ENCODE peak calls at places on chromosomes 13 and 19, in six cellular contexts. S is SHP77, P is HL-60, A is germinal center, U is GM04503, O is right atrium auricular region. J is an unnamed sample.
A peak's percentile ranks its signal among the peaks of the same experiment; 100 is the strongest.

GRCh38 chr19:36528194-36528920 is at the start of gene ZNF260:
- DNase-seq in S (peak; percentile 93), P (peak; percentile 93), A (peak; percentile 94), U (peak; percentile 92), O (peak; percentile 97), J (peak; percentile 85)

GRCh38 chr13:73061478-73062275 is 2.9 kb downstream of the KLF5 start:
- DNase-seq in S (no peak), P (no peak), A (no peak), U (no peak), O (no peak), J (no peak)

GRCh38 chr13:32443111-32443510 is 15.2 kb upstream of the N4BP2L1 start:
- DNase-seq in S (peak; percentile 20), P (peak; percentile 60), A (peak; percentile 51), U (no peak), O (no peak), J (peak; percentile 81)

GRCh38 chr19:32404939-32405430 is 585 bp upstream of the DPY19L3 start:
- DNase-seq in S (no peak), P (no peak), A (no peak), U (no peak), O (peak; percentile 81), J (peak; percentile 51)

GRCh38 chr19:12933287-12934072 is at the start of gene FARSA:
- DNase-seq in S (peak; percentile 91), P (peak; percentile 93), A (peak; percentile 86), U (no peak), O (peak; percentile 97), J (peak; percentile 76)

GRCh38 chr13:90696254-90696653 is 651.2 kb upstream of the MIR17HG start:
- DNase-seq in S (no peak), P (no peak), A (no peak), U (peak; percentile 22), O (no peak), J (no peak)

GRCh38 chr19:29211562-29212416 is 1.2 kb downstream of the UQCRFS1 start:
- DNase-seq in S (no peak), P (no peak), A (peak; percentile 10), U (no peak), O (no peak), J (no peak)

GRCh38 chr19:53903055-53903680 is 5.9 kb upstream of the CACNG7 start:
- DNase-seq in S (no peak), P (no peak), A (no peak), U (no peak), O (no peak), J (no peak)

GRCh38 chr13:78978381-78978998 is 319.5 kb upstream of the OBI1 start:
- DNase-seq in S (peak; percentile 20), P (peak; percentile 66), A (peak; percentile 39), U (peak; percentile 8), O (no peak), J (peak; percentile 84)

GRCh38 chr13:30306762-30307193 is 573 bp downstream of the KATNAL1 start:
- DNase-seq in S (peak; percentile 87), P (peak; percentile 96), A (peak; percentile 88), U (peak; percentile 55), O (peak; percentile 91), J (peak; percentile 90)

GRCh38 chr19:12198136-12198535 is 35.2 kb downstream of the ZNF136 start:
- DNase-seq in S (no peak), P (no peak), A (no peak), U (no peak), O (no peak), J (no peak)

GRCh38 chr19:1315470-1316166 is 29.9 kb downstream of the EFNA2 start:
- DNase-seq in S (peak; percentile 34), P (peak; percentile 54), A (peak; percentile 58), U (no peak), O (no peak), J (peak; percentile 12)

GRCh38 chr13:40490086-40490723 is 176.2 kb downstream of the FOXO1 start:
- DNase-seq in S (no peak), P (no peak), A (no peak), U (no peak), O (no peak), J (no peak)

GRCh38 chr19:38669532-38669931 is 22.1 kb downstream of the ACTN4 start:
- DNase-seq in S (no peak), P (peak; percentile 82), A (no peak), U (no peak), O (no peak), J (no peak)

J was measured in AML-193.